ENCODE peak calls at places on chromosome 2, in four cellular contexts. X is AG09319, M is GM13977, P is fibroblast of mammary gland. C is an unnamed sample.

GRCh38 chr2:25851740-25852503 is 26.4 kb downstream of the ASXL2 start:
- DNase-seq in X (peak; percentile 56), M (peak; percentile 73), P (peak; percentile 87), C (peak; percentile 73)

GRCh38 chr2:58939388-58939787 is 698.3 kb upstream of the FANCL start:
- DNase-seq in X (peak; percentile 30), M (no peak), P (peak; percentile 40), C (peak; percentile 8)

GRCh38 chr2:111168528-111168929 is 47.8 kb downstream of the BCL2L11 start:
- DNase-seq in X (peak; percentile 22), M (peak; percentile 65), P (peak; percentile 82), C (peak; percentile 76)

GRCh38 chr2:184596819-184597411 is 1.4 kb upstream of the ZNF804A start:
- DNase-seq in X (no peak), M (peak; percentile 23), P (peak; percentile 50), C (peak; percentile 27)

GRCh38 chr2:38092196-38092902 is 16.4 kb upstream of the CYP1B1 start:
- DNase-seq in X (peak; percentile 95), M (no peak), P (peak; percentile 96), C (peak; percentile 94)

GRCh38 chr2:239265681-239266435 is 135.0 kb downstream of the HDAC4 start:
- DNase-seq in X (no peak), M (no peak), P (no peak), C (no peak)

GRCh38 chr2:34729845-34730244 is 1130.7 kb upstream of the FAM98A start:
- DNase-seq in X (no peak), M (no peak), P (no peak), C (no peak)

GRCh38 chr2:18356676-18357075 is 203.8 kb downstream of the RDH14 start:
- DNase-seq in X (no peak), M (no peak), P (peak; percentile 43), C (peak; percentile 24)

GRCh38 chr2:191565647-191566198 is 112.2 kb upstream of the NABP1 start:
- DNase-seq in X (no peak), M (no peak), P (no peak), C (no peak)

GRCh38 chr2:127652786-127653357 is 6.9 kb downstream of the GPR17 start:
- DNase-seq in X (no peak), M (no peak), P (no peak), C (no peak)

GRCh38 chr2:23903034-23903433 is 23.9 kb downstream of the ATAD2B start:
- DNase-seq in X (no peak), M (no peak), P (no peak), C (no peak)

GRCh38 chr2:156458229-156458584 is 22.0 kb downstream of the GPD2 start:
- DNase-seq in X (no peak), M (no peak), P (no peak), C (peak; percentile 25)

GRCh38 chr2:96955694-96956610 is 30.4 kb downstream of the FAM178B start:
- DNase-seq in X (no peak), M (no peak), P (no peak), C (no peak)

GRCh38 chr2:201855356-201855755 is 49.0 kb downstream of the CDK15 start:
- DNase-seq in X (no peak), M (no peak), P (peak; percentile 22), C (no peak)

GRCh38 chr2:114550895-114551793 is 108.7 kb downstream of the DPP10 start:
- DNase-seq in X (peak; percentile 0), M (peak; percentile 36), P (peak; percentile 53), C (peak; percentile 62)

GRCh38 chr2:99648115-99648850 is 158.5 kb upstream of the REV1 start:
- DNase-seq in X (peak; percentile 62), M (no peak), P (peak; percentile 28), C (peak; percentile 11)

GRCh38 chr2:186995092-186995491 is 146.1 kb upstream of the ZSWIM2 start:
- DNase-seq in X (no peak), M (no peak), P (peak; percentile 80), C (peak; percentile 57)

GRCh38 chr2:205714789-205715411 is 32.6 kb downstream of the NRP2 start:
- DNase-seq in X (no peak), M (no peak), P (no peak), C (no peak)
- TF ChIP-seq CTCF in X (no peak), M (no peak), P (no peak), C (no peak)

GRCh38 chr2:112645396-112646101 is at the start of gene SLC20A1:
- DNase-seq in X (peak; percentile 77), M (peak; percentile 99), P (peak; percentile 89), C (peak; percentile 93)
- TF ChIP-seq CTCF in X (peak; percentile 20), M (peak; percentile 66), P (no peak), C (peak; percentile 37)

GRCh38 chr2:142178604-142179003 is 47.8 kb upstream of the LRP1B start:
- DNase-seq in X (no peak), M (no peak), P (no peak), C (no peak)

GRCh38 chr2:142176941-142177340 is 46.1 kb upstream of the LRP1B start:
- DNase-seq in X (no peak), M (no peak), P (no peak), C (no peak)

GRCh38 chr2:142179686-142180085 is 48.9 kb upstream of the LRP1B start:
- DNase-seq in X (no peak), M (no peak), P (no peak), C (no peak)

GRCh38 chr2:142175917-142176316 is 45.1 kb upstream of the LRP1B start:
- DNase-seq in X (no peak), M (no peak), P (no peak), C (no peak)

DNA sequence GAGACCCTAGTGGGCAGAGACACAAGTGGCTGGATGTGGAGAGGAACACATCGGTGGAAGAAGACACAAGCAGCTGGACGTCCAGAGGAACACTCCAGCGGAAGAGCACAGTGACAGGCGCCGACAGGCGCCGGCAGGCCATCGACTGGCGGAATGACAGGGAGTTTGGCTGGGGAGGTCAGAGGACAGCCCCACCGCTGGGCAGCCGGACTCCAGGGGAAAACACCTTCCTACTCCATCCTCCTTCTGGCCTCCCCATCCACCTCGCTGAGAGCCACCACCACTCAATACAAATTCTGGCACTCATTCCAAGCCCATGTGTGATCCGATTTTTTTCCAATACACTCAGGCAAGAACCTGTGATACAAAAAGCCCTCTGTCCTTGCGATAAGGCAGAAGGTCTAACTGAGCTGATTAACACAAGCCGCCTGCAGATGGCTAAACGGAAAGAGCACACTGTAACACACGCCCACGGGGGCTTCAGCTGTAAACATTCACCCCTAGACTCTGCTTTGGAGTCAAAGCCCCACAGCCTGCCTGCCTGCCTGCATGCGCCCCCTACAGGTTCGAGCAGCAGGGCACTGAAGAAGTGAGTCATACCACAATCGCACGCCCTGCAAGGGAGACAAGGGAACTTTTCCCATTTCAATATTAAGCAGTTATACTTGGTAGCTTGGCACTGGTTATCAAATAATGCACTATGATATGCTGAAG is 50.2 kb upstream of the LRP1B start:
- DNase-seq in X (no peak), M (no peak), P (peak; percentile 11), C (peak; percentile 54)
- TF ChIP-seq CTCF in X (peak; percentile 48), M (peak; percentile 40), P (peak; percentile 35), C (peak; percentile 29)

DNA sequence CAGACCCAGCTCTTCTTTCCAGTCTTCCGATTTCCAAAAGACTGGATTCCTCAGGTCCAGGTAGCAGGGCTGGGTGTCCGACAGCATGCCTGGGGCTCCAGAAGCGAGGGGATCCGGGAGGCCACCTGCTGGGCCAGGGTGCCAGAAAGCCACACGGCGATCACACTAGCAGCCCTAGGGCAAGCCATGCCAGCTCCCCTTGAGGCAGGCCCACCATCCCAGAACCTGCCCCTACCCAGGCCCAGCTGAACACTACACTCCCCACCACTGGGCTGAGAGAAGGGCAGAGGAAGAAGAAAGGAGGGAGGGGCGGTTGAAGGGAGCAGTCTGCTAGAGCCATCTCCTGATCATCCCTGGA is 163.1 kb downstream of the TNS1 start:
- DNase-seq in X (no peak), M (no peak), P (no peak), C (no peak)
- TF ChIP-seq CTCF in X (no peak), M (no peak), P (no peak), C (no peak)

GRCh38 chr2:241268716-241269445 is 46.6 kb downstream of the HDLBP start:
- DNase-seq in X (no peak), M (no peak), P (peak; percentile 78), C (peak; percentile 74)
- TF ChIP-seq CTCF in X (no peak), M (no peak), P (peak; percentile 25), C (no peak)